ENCODE peak calls at places on chromosomes 2 and 18, in six cellular contexts. Z is epithelial cell of proximal tubule, H is fibroblast of pulmonary artery, R is neuronal stem cell, C is fibroblast of mammary gland, G is NB4. L is an unnamed sample.

GRCh38 chr2:240786871-240787311 is 33.1 kb downstream of the KIF1A start:
- DNase-seq in C (no peak), H (no peak), G (no peak), R (no peak), Z (no peak), L (no peak)

GRCh38 chr2:96924775-96925747 is 55.2 kb upstream of the SEMA4C start:
- DNase-seq in Z (no peak), H (no peak), G (no peak), R (no peak), C (no peak), L (no peak)

GRCh38 chr18:34028341-34028740 is 196.4 kb downstream of the NOL4 start:
- DNase-seq in G (no peak), R (no peak), C (no peak), H (no peak), Z (peak), L (no peak)

GRCh38 chr2:84314901-84315330 is 144.2 kb downstream of the SUCLG1 start:
- DNase-seq in Z (peak), G (peak), R (peak), C (peak), H (peak), L (peak)

GRCh38 chr2:30808695-30809094 is 1.4 kb upstream of the CAPN13 start:
- DNase-seq in G (no peak), Z (no peak), H (no peak), C (no peak), R (no peak), L (no peak)

GRCh38 chr2:241666627-241667400 is 19.8 kb downstream of the DTYMK start:
- DNase-seq in Z (no peak), H (no peak), R (peak), G (no peak), C (no peak), L (no peak)

GRCh38 chr2:188668017-188668663 is 306.0 kb upstream of the COL3A1 start:
- DNase-seq in G (no peak), H (peak), C (peak), Z (peak), R (no peak), L (no peak)

GRCh38 chr2:46510596-46511177 is 31.3 kb downstream of the TMEM247 start:
- DNase-seq in H (no peak), G (no peak), C (no peak), Z (no peak), R (no peak), L (no peak)

GRCh38 chr2:235144291-235144690 is 192.5 kb downstream of the SH3BP4 start:
- DNase-seq in Z (no peak), G (no peak), R (no peak), H (no peak), C (no peak), L (no peak)

GRCh38 chr2:30932850-30933249 is 125.6 kb upstream of the CAPN13 start:
- DNase-seq in R (no peak), C (no peak), Z (no peak), H (no peak), G (no peak), L (no peak)

GRCh38 chr2:145016711-145017110 is 496.8 kb upstream of the ZEB2 start:
- DNase-seq in G (no peak), H (peak), R (no peak), Z (no peak), C (no peak), L (no peak)

DNA sequence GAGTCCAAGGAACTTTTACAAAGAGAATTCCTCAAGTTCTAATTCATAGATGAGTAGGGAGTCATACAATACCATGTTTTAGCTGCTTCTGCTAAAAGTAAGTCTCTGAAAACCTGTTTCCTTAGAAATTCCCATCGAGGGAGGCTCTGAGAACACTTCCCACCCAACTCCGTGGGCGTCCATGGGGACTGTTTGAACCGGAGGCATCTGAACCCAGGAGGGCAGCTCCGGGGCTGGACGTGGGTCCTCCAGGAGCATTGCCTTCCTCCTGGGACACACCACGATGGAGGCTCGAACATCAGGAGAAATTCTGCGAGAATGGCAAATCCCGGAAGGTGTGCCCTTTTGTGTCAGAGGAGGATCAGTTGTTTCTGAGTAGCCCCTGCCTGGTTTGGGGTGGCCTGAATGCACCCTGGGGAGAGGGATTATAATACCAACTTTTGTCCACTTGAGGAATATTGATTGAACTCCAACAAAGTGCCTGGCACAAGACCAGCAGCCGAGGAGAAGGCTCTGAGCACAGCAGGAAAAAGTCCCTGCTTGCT is 327.5 kb upstream of the SALL3 start:
- DNase-seq in H (no peak), G (no peak), Z (no peak), C (no peak), R (no peak), L (no peak)
- H3K4me3 ChIP-seq in H (no peak), G (no peak), Z (no peak), C (no peak), R (no peak), L (no peak)

GRCh38 chr2:120736955-120737801 is 1.5 kb downstream of the GLI2 start:
- DNase-seq in G (no peak), H (peak), Z (no peak), C (peak), R (peak), L (no peak)
- H3K4me3 ChIP-seq in G (no peak), H (peak), Z (peak), C (peak), R (peak), L (peak)

GRCh38 chr2:237892478-237892877 is 33.1 kb downstream of the RAMP1 start:
- DNase-seq in G (peak), H (peak), R (no peak), Z (no peak), C (no peak), L (no peak)

GRCh38 chr2:237894986-237895543 is 35.6 kb downstream of the RAMP1 start:
- DNase-seq in H (no peak), Z (no peak), C (no peak), R (no peak), G (no peak), L (no peak)

GRCh38 chr2:237895544-237896506 is 36.4 kb downstream of the RAMP1 start:
- DNase-seq in H (no peak), G (no peak), R (no peak), Z (no peak), C (no peak), L (no peak)

GRCh38 chr2:237892936-237893595 is 33.6 kb downstream of the RAMP1 start:
- DNase-seq in G (no peak), H (no peak), R (no peak), C (no peak), Z (no peak), L (no peak)

GRCh38 chr2:237894396-237894979 is 35.1 kb downstream of the RAMP1 start:
- DNase-seq in G (no peak), C (no peak), H (no peak), Z (no peak), R (no peak), L (no peak)
- H3K4me3 ChIP-seq in G (no peak), C (no peak), H (no peak), Z (no peak), R (no peak), L (no peak)

GRCh38 chr18:59899298-59900221 is at the start of gene PMAIP1:
- DNase-seq in R (peak), Z (no peak), G (peak), H (peak), C (peak), L (no peak)
- H3K4me3 ChIP-seq in R (peak), Z (peak), G (peak), H (peak), C (peak), L (peak)

GRCh38 chr18:4851301-4851700 is 345.8 kb downstream of the AKAIN1 start:
- DNase-seq in Z (no peak), G (peak), R (no peak), C (no peak), H (no peak), L (no peak)
- H3K4me3 ChIP-seq in Z (no peak), G (no peak), R (no peak), C (no peak), H (no peak), L (no peak)

GRCh38 chr2:239319261-239319661 is 81.6 kb downstream of the HDAC4 start:
- DNase-seq in R (no peak), Z (no peak), H (peak), G (no peak), C (peak), L (no peak)
- H3K4me3 ChIP-seq in R (no peak), Z (peak), H (peak), G (no peak), C (peak), L (peak)

GRCh38 chr2:130183500-130184373 is 1.7 kb downstream of the MZT2B start:
- DNase-seq in G (no peak), R (peak), H (peak), Z (no peak), C (peak), L (no peak)
- H3K4me3 ChIP-seq in G (peak), R (peak), H (peak), Z (peak), C (peak), L (peak)

L was measured in kidney epithelial cell.